ENCODE peak calls at places on chromosomes 2 and 18, in eight cellular contexts. G, P, V, E, W, N, K and M are unnamed samples.

GRCh38 chr2:109213646-109214417 is 84.8 kb downstream of the SH3RF3 start:
- DNase-seq in G (peak), P (no peak), V (peak), E (no peak), W (no peak), N (no peak), K (peak), M (no peak)

GRCh38 chr18:74336656-74337055 is 21.0 kb downstream of the C18orf63 start:
- DNase-seq in G (no peak), P (no peak), V (no peak), E (no peak), W (no peak), N (no peak), K (no peak), M (no peak)

GRCh38 chr2:129862668-129863067 is 116.8 kb upstream of the RAB6C start:
- DNase-seq in G (no peak), P (no peak), V (no peak), E (no peak), W (no peak), N (no peak), K (no peak), M (peak)

GRCh38 chr2:229927817-229928321 is 5.6 kb downstream of the FBXO36 start:
- DNase-seq in G (no peak), P (no peak), V (peak), E (no peak), W (no peak), N (no peak), K (no peak), M (no peak)

GRCh38 chr2:29042581-29043075 is 31.7 kb downstream of the PCARE start:
- DNase-seq in G (no peak), P (no peak), V (peak), E (no peak), W (no peak), N (no peak), K (peak), M (no peak)

GRCh38 chr2:71631411-71631931 is 178.1 kb downstream of the DYSF start:
- DNase-seq in G (no peak), P (no peak), V (no peak), E (no peak), W (peak), N (no peak), K (no peak), M (no peak)

GRCh38 chr18:22211660-22212059 is 42.3 kb downstream of the GATA6 start:
- DNase-seq in G (no peak), P (no peak), V (no peak), E (no peak), W (no peak), N (no peak), K (no peak), M (no peak)

GRCh38 chr18:2827076-2827475 is 19.7 kb upstream of the EMILIN2 start:
- DNase-seq in G (no peak), P (no peak), V (peak), E (no peak), W (no peak), N (no peak), K (no peak), M (no peak)

GRCh38 chr2:237733677-237734300 is 64.8 kb upstream of the RBM44 start:
- DNase-seq in G (no peak), P (no peak), V (no peak), E (peak), W (peak), N (no peak), K (no peak), M (no peak)

GRCh38 chr2:158732573-158733429 is 62.3 kb upstream of the DAPL1 start:
- DNase-seq in G (no peak), P (no peak), V (no peak), E (no peak), W (no peak), N (no peak), K (no peak), M (no peak)

GRCh38 chr2:135831180-135831812 is 5.7 kb downstream of the LCT start:
- DNase-seq in G (no peak), P (no peak), V (no peak), E (no peak), W (no peak), N (no peak), K (no peak), M (no peak)

GRCh38 chr2:86305195-86305975 is 32.0 kb downstream of the REEP1 start:
- DNase-seq in G (no peak), P (no peak), V (no peak), E (no peak), W (no peak), N (no peak), K (no peak), M (no peak)

GRCh38 chr2:47237375-47238357 is 82.6 kb upstream of the STPG4 start:
- DNase-seq in G (no peak), P (peak), V (peak), E (no peak), W (peak), N (peak), K (peak), M (peak)

GRCh38 chr2:128301501-128301966 is 17.1 kb downstream of the HS6ST1 start:
- DNase-seq in G (no peak), P (peak), V (peak), E (no peak), W (peak), N (peak), K (peak), M (peak)

GRCh38 chr2:41998789-41999470 is 48.9 kb upstream of the PKDCC start:
- DNase-seq in G (no peak), P (no peak), V (peak), E (no peak), W (peak), N (peak), K (no peak), M (no peak)

GRCh38 chr18:54822872-54823845 is 5.1 kb upstream of the RAB27B start:
- DNase-seq in G (no peak), P (no peak), V (peak), E (no peak), W (no peak), N (no peak), K (peak), M (no peak)

GRCh38 chr2:215848146-215848545 is 165.2 kb downstream of the MREG start:
- DNase-seq in G (no peak), P (no peak), V (no peak), E (no peak), W (no peak), N (no peak), K (no peak), M (no peak)

GRCh38 chr2:201983174-201983573 is 50.5 kb upstream of the FZD7 start:
- DNase-seq in G (no peak), P (no peak), V (no peak), E (no peak), W (no peak), N (no peak), K (no peak), M (no peak)

GRCh38 chr18:59140287-59140885 is 702 bp downstream of the SEC11C start:
- DNase-seq in G (no peak), P (no peak), V (peak), E (peak), W (no peak), N (no peak), K (peak), M (no peak)

GRCh38 chr2:11129598-11130449 is 25.4 kb upstream of the SLC66A3 start:
- DNase-seq in G (peak), P (peak), V (no peak), E (peak), W (peak), N (peak), K (no peak), M (no peak)

GRCh38 chr2:119810039-119810630 is 50.4 kb downstream of the PTPN4 start:
- DNase-seq in G (no peak), P (no peak), V (no peak), E (no peak), W (no peak), N (no peak), K (no peak), M (no peak)

GRCh38 chr2:60423066-60423465 is 130.4 kb downstream of the BCL11A start:
- DNase-seq in G (no peak), P (no peak), V (no peak), E (no peak), W (no peak), N (no peak), K (no peak), M (no peak)

GRCh38 chr2:62305421-62306176 is 109.7 kb downstream of the B3GNT2 start:
- DNase-seq in G (peak), P (no peak), V (no peak), E (no peak), W (no peak), N (no peak), K (no peak), M (no peak)

GRCh38 chr2:62307469-62308389 is 111.8 kb downstream of the B3GNT2 start:
- DNase-seq in G (no peak), P (no peak), V (no peak), E (no peak), W (no peak), N (no peak), K (no peak), M (no peak)

GRCh38 chr2:62304429-62305417 is 108.8 kb downstream of the B3GNT2 start:
- DNase-seq in G (peak), P (peak), V (peak), E (peak), W (peak), N (peak), K (peak), M (peak)

GRCh38 chr2:62309081-62309464 is 113.2 kb downstream of the B3GNT2 start:
- DNase-seq in G (no peak), P (no peak), V (no peak), E (no peak), W (no peak), N (no peak), K (no peak), M (no peak)

GRCh38 chr2:62306751-62307468 is 111.0 kb downstream of the B3GNT2 start:
- DNase-seq in G (peak), P (no peak), V (no peak), E (no peak), W (no peak), N (no peak), K (peak), M (no peak)
- H3K4me3 ChIP-seq in G (peak), P (no peak), V (no peak), E (no peak), W (no peak), N (no peak), K (no peak), M (no peak)

GRCh38 chr2:105894327-105894944 is 149.7 kb downstream of the NCK2 start:
- DNase-seq in G (no peak), P (no peak), V (no peak), E (no peak), W (no peak), N (no peak), K (no peak), M (peak)

GRCh38 chr2:105890856-105891255 is 146.1 kb downstream of the NCK2 start:
- DNase-seq in G (no peak), P (no peak), V (no peak), E (no peak), W (no peak), N (no peak), K (no peak), M (peak)

GRCh38 chr2:105893011-105893995 is 148.6 kb downstream of the NCK2 start:
- DNase-seq in G (no peak), P (no peak), V (no peak), E (no peak), W (peak), N (no peak), K (no peak), M (peak)

GRCh38 chr2:105896765-105897163 is 152.1 kb downstream of the NCK2 start:
- DNase-seq in G (no peak), P (no peak), V (no peak), E (no peak), W (no peak), N (no peak), K (no peak), M (peak)

DNA sequence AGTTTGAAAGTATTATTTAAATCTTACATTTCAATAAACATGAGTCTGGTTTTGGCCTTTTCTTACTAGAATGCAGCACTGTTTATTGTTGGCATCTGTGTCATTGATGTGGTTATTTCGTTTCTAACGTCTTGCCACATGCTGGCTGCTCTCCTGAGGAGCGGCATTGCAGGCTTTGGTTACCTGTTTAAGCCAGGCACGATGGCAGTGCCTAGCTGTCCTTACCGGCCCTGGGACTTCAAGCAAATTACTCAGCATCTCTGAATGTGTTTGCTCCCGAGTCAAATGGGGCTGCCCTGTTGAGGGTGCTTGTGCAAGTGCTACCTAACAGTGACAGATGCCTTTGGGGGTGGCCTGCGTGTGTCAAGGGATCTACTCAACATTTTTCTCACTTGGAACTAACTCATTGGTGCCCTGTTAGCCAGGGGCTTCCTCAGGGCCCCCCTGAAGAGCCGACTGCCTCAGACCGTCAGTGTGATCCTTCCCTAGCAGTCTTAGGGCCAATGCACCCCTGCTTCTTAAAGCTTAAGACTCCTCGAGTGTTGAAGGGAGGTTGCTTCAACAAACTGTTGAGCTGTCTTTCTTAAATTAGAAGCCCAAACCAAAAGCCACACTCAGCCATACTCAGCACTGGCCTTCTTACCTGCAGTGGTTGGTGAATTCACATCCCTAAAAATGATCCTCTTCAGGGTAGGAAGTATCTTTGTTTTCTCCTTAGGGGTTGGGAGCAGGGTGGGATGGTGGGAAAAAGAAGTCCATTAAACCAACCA is 151.5 kb downstream of the NCK2 start:
- DNase-seq in G (peak), P (no peak), V (no peak), E (no peak), W (no peak), N (no peak), K (no peak), M (peak)
- H3K27ac ChIP-seq in G (no peak), P (no peak), V (no peak), E (no peak), W (no peak), N (no peak), K (no peak), M (no peak)

GRCh38 chr2:238787507-238787906 is 60.4 kb upstream of the TWIST2 start:
- DNase-seq in G (no peak), P (no peak), V (no peak), E (no peak), W (no peak), N (no peak), K (no peak), M (no peak)
- H3K4me3 ChIP-seq in G (no peak), P (no peak), V (peak), E (no peak), W (no peak), N (no peak), K (no peak), M (no peak)

GRCh38 chr2:20578266-20578894 is 72.5 kb downstream of the HS1BP3 start:
- DNase-seq in G (no peak), P (peak), V (no peak), E (no peak), W (peak), N (peak), K (no peak), M (no peak)
- H3K27ac ChIP-seq in G (peak), P (peak), V (peak), E (peak), W (peak), N (peak), K (peak), M (peak)

GRCh38 chr18:6557470-6558245 is 142.9 kb upstream of the L3MBTL4 start:
- DNase-seq in G (no peak), P (no peak), V (no peak), E (no peak), W (no peak), N (no peak), K (no peak), M (no peak)
- H3K4me3 ChIP-seq in G (no peak), P (no peak), V (no peak), E (no peak), W (no peak), N (no peak), K (no peak), M (no peak)